ENCODE peak calls at places on chromosome 11, in five cellular contexts. D is psoas muscle; G is prostate gland; J is esophagus squamous epithelium; T is CD4-positive, CD25-positive, alpha-beta regulatory T cell. I is an unnamed sample.

GRCh38 chr11:2096001-2096918 is 42.9 kb downstream of the IGF2 start:
- DNase-seq in G (no peak), D (no peak), J (no peak), T (no peak), I (no peak)

GRCh38 chr11:130178992-130179391 is 19.4 kb downstream of the ST14 start:
- DNase-seq in D (no peak), G (no peak), T (no peak), J (no peak), I (no peak)

GRCh38 chr11:12193515-12194336 is 83.3 kb downstream of the MICAL2 start:
- DNase-seq in G (no peak), T (no peak), J (no peak), D (no peak), I (no peak)

GRCh38 chr11:35040221-35040942 is 98.6 kb upstream of the CD44 start:
- DNase-seq in G (no peak), J (no peak), D (no peak), T (peak), I (no peak)

GRCh38 chr11:121248496-121248895 is 44.1 kb upstream of the SC5D start:
- DNase-seq in G (no peak), T (no peak), J (no peak), D (no peak), I (no peak)

GRCh38 chr11:69588270-69588669 is 52.7 kb upstream of the CCND1 start:
- DNase-seq in T (no peak), D (no peak), J (no peak), G (no peak), I (no peak)

GRCh38 chr11:110818032-110818687 is 105.9 kb upstream of the ARHGAP20 start:
- DNase-seq in G (no peak), J (no peak), T (no peak), D (no peak), I (no peak)

GRCh38 chr11:45149483-45150056 is 3.1 kb downstream of the PRDM11 start:
- DNase-seq in G (peak), T (no peak), J (no peak), D (no peak), I (no peak)

GRCh38 chr11:1732421-1733008 is 17.9 kb downstream of the IFITM10 start:
- DNase-seq in T (no peak), J (no peak), G (no peak), D (no peak), I (no peak)

GRCh38 chr11:11025087-11025486 is 167.2 kb upstream of the ZBED5 start:
- DNase-seq in J (no peak), T (no peak), G (no peak), D (no peak), I (no peak)

GRCh38 chr11:134098566-134099184 is 29.8 kb downstream of the JAM3 start:
- DNase-seq in J (no peak), G (no peak), T (peak), D (no peak), I (no peak)

GRCh38 chr11:98003606-98004371 is 1017.0 kb upstream of the CNTN5 start:
- DNase-seq in D (no peak), T (no peak), G (no peak), J (no peak), I (no peak)

GRCh38 chr11:78406568-78407196 is 10.9 kb downstream of the GAB2 start:
- DNase-seq in J (no peak), D (no peak), T (no peak), G (no peak), I (no peak)

GRCh38 chr11:62612366-62613274 is at the start of the genes EML3 and ROM1:
- DNase-seq in J (peak), G (peak), T (peak), D (peak), I (no peak)

GRCh38 chr11:16812274-16812673 is 73.8 kb downstream of the C11orf58 start:
- DNase-seq in G (no peak), J (no peak), T (no peak), D (no peak), I (no peak)

GRCh38 chr11:81975261-81975900 is 758.3 kb downstream of the FAM181B start:
- DNase-seq in G (no peak), D (no peak), J (no peak), T (no peak), I (no peak)

GRCh38 chr11:35907648-35908431 is 36.0 kb upstream of the LDLRAD3 start:
- DNase-seq in G (peak), J (no peak), T (no peak), D (peak), I (no peak)

GRCh38 chr11:10926801-10927200 is 68.9 kb upstream of the ZBED5 start:
- DNase-seq in G (no peak), J (no peak), T (no peak), D (no peak), I (no peak)

GRCh38 chr11:135023499-135023898 is 611.5 kb upstream of the B3GAT1 start:
- DNase-seq in J (no peak), T (no peak), D (no peak), G (no peak), I (no peak)

GRCh38 chr11:44300881-44301855 is 8.8 kb downstream of the ALX4 start:
- DNase-seq in G (no peak), D (no peak), T (no peak), J (no peak), I (no peak)

GRCh38 chr11:111602865-111603632 is 800 bp downstream of the SIK2 start:
- DNase-seq in D (peak), G (peak), T (peak), J (no peak), I (no peak)

GRCh38 chr11:96188625-96189006 is 154.4 kb downstream of the MAML2 start:
- DNase-seq in J (no peak), D (no peak), T (no peak), G (no peak), I (no peak)

GRCh38 chr11:117973446-117973922 is 12.7 kb upstream of the IL10RA start:
- DNase-seq in T (no peak), D (no peak), J (no peak), G (no peak), I (no peak)

GRCh38 chr11:38530226-38530625 is 1932.2 kb upstream of the RAG2 start:
- DNase-seq in G (no peak), D (no peak), J (no peak), T (no peak), I (no peak)

GRCh38 chr11:31772412-31772811 is 38.7 kb downstream of the PAX6 start:
- DNase-seq in G (no peak), D (no peak), J (no peak), T (no peak), I (no peak)

GRCh38 chr11:2787816-2788750 is 88.3 kb upstream of the KCNQ1OT1 start:
- DNase-seq in D (no peak), T (no peak), J (no peak), G (peak), I (no peak)

GRCh38 chr11:110715541-110715940 is 3.3 kb upstream of the ARHGAP20 start:
- DNase-seq in T (no peak), J (no peak), D (no peak), G (no peak), I (no peak)

GRCh38 chr11:79013509-79013908 is 427.3 kb downstream of the TENM4 start:
- DNase-seq in G (no peak), D (no peak), J (no peak), T (no peak), I (no peak)

GRCh38 chr11:46198245-46198872 is 77.1 kb upstream of the PHF21A start:
- DNase-seq in G (no peak), J (no peak), D (no peak), T (no peak), I (no peak)

GRCh38 chr11:1899100-1899499 is 7.4 kb upstream of the PRR33 start:
- DNase-seq in T (no peak), G (no peak), J (no peak), D (no peak), I (no peak)

GRCh38 chr11:1041936-1042608 is 5.6 kb upstream of the MUC6 start:
- DNase-seq in G (no peak), J (no peak), T (no peak), D (peak), I (no peak)

GRCh38 chr11:79170289-79170688 is 270.5 kb downstream of the TENM4 start:
- DNase-seq in T (no peak), J (no peak), D (no peak), G (no peak), I (no peak)

GRCh38 chr11:33658195-33658900 is 42.3 kb downstream of the C11orf91 start:
- DNase-seq in G (no peak), T (no peak), D (no peak), J (no peak), I (no peak)

GRCh38 chr11:59544869-59545178 is 33.5 kb downstream of the OR4D9 start:
- DNase-seq in T (no peak), D (no peak), G (no peak), J (no peak), I (no peak)

I was measured in cortex of kidney.